ENCODE peak calls at places on chromosome 9, in eight cellular contexts. One of them, this sample, is unnamed.
A peak's percentile ranks its signal among the peaks of the same experiment; 100 is the strongest.

GRCh38 chr9:16321461-16322119 is 548.9 kb downstream of the BNC2 start:
- DNase-seq in neuronal stem cell: no peak
- DNase-seq in ovary: no peak
- DNase-seq in astrocyte: peak; percentile 72
- DNase-seq in PC-9: no peak
- DNase-seq in pancreas: no peak
- DNase-seq in endodermal cell: no peak
- DNase-seq in heart right ventricle: no peak
- DNase-seq in this sample: no peak

GRCh38 chr9:98168952-98169488 is 23.4 kb downstream of the CORO2A start:
- DNase-seq in neuronal stem cell: no peak
- DNase-seq in ovary: no peak
- DNase-seq in astrocyte: peak; percentile 36
- DNase-seq in PC-9: peak; percentile 50
- DNase-seq in pancreas: no peak
- DNase-seq in endodermal cell: peak; percentile 83
- DNase-seq in heart right ventricle: peak; percentile 47
- DNase-seq in this sample: no peak

GRCh38 chr9:114662081-114662989 is 4.7 kb upstream of the TEX53 start:
- DNase-seq in neuronal stem cell: peak; percentile 55
- DNase-seq in ovary: peak; percentile 34
- DNase-seq in astrocyte: no peak
- DNase-seq in PC-9: peak; percentile 58
- DNase-seq in pancreas: peak; percentile 33
- DNase-seq in endodermal cell: peak; percentile 92
- DNase-seq in heart right ventricle: peak; percentile 31
- DNase-seq in this sample: peak; percentile 50

GRCh38 chr9:98539954-98540353 is 168.8 kb downstream of the GABBR2 start:
- DNase-seq in neuronal stem cell: no peak
- DNase-seq in ovary: no peak
- DNase-seq in astrocyte: peak; percentile 87
- DNase-seq in PC-9: no peak
- DNase-seq in pancreas: no peak
- DNase-seq in endodermal cell: no peak
- DNase-seq in heart right ventricle: no peak
- DNase-seq in this sample: peak; percentile 30

GRCh38 chr9:33393581-33393980 is 8.8 kb downstream of the AQP7 start:
- DNase-seq in neuronal stem cell: no peak
- DNase-seq in ovary: peak; percentile 52
- DNase-seq in astrocyte: no peak
- DNase-seq in PC-9: no peak
- DNase-seq in pancreas: no peak
- DNase-seq in endodermal cell: no peak
- DNase-seq in heart right ventricle: peak; percentile 54
- DNase-seq in this sample: peak; percentile 56

GRCh38 chr9:15873573-15874177 is 320.8 kb downstream of the CCDC171 start:
- DNase-seq in neuronal stem cell: peak; percentile 30
- DNase-seq in ovary: no peak
- DNase-seq in astrocyte: peak; percentile 47
- DNase-seq in PC-9: no peak
- DNase-seq in pancreas: no peak
- DNase-seq in endodermal cell: no peak
- DNase-seq in heart right ventricle: no peak
- DNase-seq in this sample: no peak

GRCh38 chr9:122087406-122088200 is 5.5 kb downstream of the TTLL11 start:
- DNase-seq in neuronal stem cell: no peak
- DNase-seq in ovary: no peak
- DNase-seq in astrocyte: peak; percentile 12
- DNase-seq in PC-9: no peak
- DNase-seq in pancreas: no peak
- DNase-seq in endodermal cell: no peak
- DNase-seq in heart right ventricle: no peak
- DNase-seq in this sample: no peak

GRCh38 chr9:20945269-20945668 is 86.2 kb downstream of the HACD4 start:
- DNase-seq in neuronal stem cell: no peak
- DNase-seq in ovary: no peak
- DNase-seq in astrocyte: no peak
- DNase-seq in PC-9: no peak
- DNase-seq in pancreas: no peak
- DNase-seq in endodermal cell: no peak
- DNase-seq in heart right ventricle: no peak
- DNase-seq in this sample: no peak

GRCh38 chr9:98009437-98009836 is 26.3 kb downstream of the ANP32B start:
- DNase-seq in neuronal stem cell: no peak
- DNase-seq in ovary: no peak
- DNase-seq in astrocyte: no peak
- DNase-seq in PC-9: no peak
- DNase-seq in pancreas: no peak
- DNase-seq in endodermal cell: no peak
- DNase-seq in heart right ventricle: no peak
- DNase-seq in this sample: no peak

GRCh38 chr9:15220658-15221310 is 86.2 kb downstream of the TTC39B start:
- DNase-seq in neuronal stem cell: no peak
- DNase-seq in ovary: no peak
- DNase-seq in astrocyte: peak; percentile 61
- DNase-seq in PC-9: no peak
- DNase-seq in pancreas: no peak
- DNase-seq in endodermal cell: no peak
- DNase-seq in heart right ventricle: no peak
- DNase-seq in this sample: no peak

GRCh38 chr9:132447346-132447745 is 37.3 kb downstream of the CFAP77 start:
- DNase-seq in neuronal stem cell: peak; percentile 44
- DNase-seq in ovary: no peak
- DNase-seq in astrocyte: no peak
- DNase-seq in PC-9: no peak
- DNase-seq in pancreas: no peak
- DNase-seq in endodermal cell: peak; percentile 91
- DNase-seq in heart right ventricle: no peak
- DNase-seq in this sample: no peak

GRCh38 chr9:2777454-2777853 is 60.1 kb downstream of the KCNV2 start:
- DNase-seq in neuronal stem cell: no peak
- DNase-seq in ovary: no peak
- DNase-seq in astrocyte: no peak
- DNase-seq in PC-9: no peak
- DNase-seq in pancreas: no peak
- DNase-seq in endodermal cell: no peak
- DNase-seq in heart right ventricle: no peak
- DNase-seq in this sample: no peak

GRCh38 chr9:13459071-13459470 is 179.6 kb upstream of the MPDZ start:
- DNase-seq in neuronal stem cell: no peak
- DNase-seq in ovary: no peak
- DNase-seq in astrocyte: no peak
- DNase-seq in PC-9: no peak
- DNase-seq in pancreas: no peak
- DNase-seq in endodermal cell: no peak
- DNase-seq in heart right ventricle: no peak
- DNase-seq in this sample: no peak

GRCh38 chr9:85610074-85610855 is 131.5 kb downstream of the AGTPBP1 start:
- DNase-seq in neuronal stem cell: peak; percentile 66
- DNase-seq in ovary: no peak
- DNase-seq in astrocyte: peak; percentile 57
- DNase-seq in PC-9: peak; percentile 15
- DNase-seq in pancreas: no peak
- DNase-seq in endodermal cell: peak; percentile 65
- DNase-seq in heart right ventricle: peak; percentile 57
- DNase-seq in this sample: peak; percentile 18

GRCh38 chr9:126357074-126357473 is 30.4 kb downstream of the MVB12B start:
- DNase-seq in neuronal stem cell: no peak
- DNase-seq in ovary: no peak
- DNase-seq in astrocyte: no peak
- DNase-seq in PC-9: no peak
- DNase-seq in pancreas: no peak
- DNase-seq in endodermal cell: no peak
- DNase-seq in heart right ventricle: no peak
- DNase-seq in this sample: no peak

GRCh38 chr9:26904070-26904469 is 11.5 kb upstream of the CAAP1 start:
- DNase-seq in neuronal stem cell: no peak
- DNase-seq in ovary: no peak
- DNase-seq in astrocyte: no peak
- DNase-seq in PC-9: no peak
- DNase-seq in pancreas: no peak
- DNase-seq in endodermal cell: no peak
- DNase-seq in heart right ventricle: no peak
- DNase-seq in this sample: no peak

GRCh38 chr9:37339945-37340344 is 82.6 kb upstream of the GRHPR start:
- DNase-seq in neuronal stem cell: no peak
- DNase-seq in ovary: no peak
- DNase-seq in astrocyte: no peak
- DNase-seq in PC-9: no peak
- DNase-seq in pancreas: no peak
- DNase-seq in endodermal cell: no peak
- DNase-seq in heart right ventricle: no peak
- DNase-seq in this sample: no peak

GRCh38 chr9:22129134-22129533 is 120.0 kb upstream of the CDKN2B start:
- DNase-seq in neuronal stem cell: no peak
- DNase-seq in ovary: no peak
- DNase-seq in astrocyte: peak; percentile 90
- DNase-seq in PC-9: no peak
- DNase-seq in pancreas: no peak
- DNase-seq in endodermal cell: no peak
- DNase-seq in heart right ventricle: no peak
- DNase-seq in this sample: no peak

GRCh38 chr9:114205171-114206015 is 50.1 kb downstream of the COL27A1 start:
- DNase-seq in neuronal stem cell: no peak
- DNase-seq in ovary: no peak
- DNase-seq in astrocyte: no peak
- DNase-seq in PC-9: no peak
- DNase-seq in pancreas: no peak
- DNase-seq in endodermal cell: no peak
- DNase-seq in heart right ventricle: peak; percentile 23
- DNase-seq in this sample: no peak

DNA sequence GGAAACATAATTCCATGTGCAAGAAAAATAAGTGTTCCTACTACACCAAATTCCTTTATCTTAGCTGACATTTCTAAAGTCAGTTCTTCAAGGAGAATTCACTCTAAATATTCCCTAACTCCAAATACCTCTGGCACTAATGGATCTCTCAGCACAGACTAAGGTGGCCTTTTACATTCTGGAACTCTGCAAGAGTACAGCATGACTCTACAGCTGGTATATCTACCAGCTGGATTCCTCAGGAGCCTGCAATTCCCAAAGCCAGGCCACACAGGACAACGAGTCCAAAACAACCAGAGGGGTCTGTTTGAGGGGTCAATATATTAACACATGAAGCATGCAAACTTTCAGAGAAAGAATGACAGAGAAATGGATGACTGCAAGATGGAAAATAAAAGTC is 27.2 kb downstream of the TMEM245 start:
- DNase-seq in neuronal stem cell: no peak
- DNase-seq in ovary: no peak
- DNase-seq in astrocyte: no peak
- DNase-seq in PC-9: no peak
- DNase-seq in pancreas: no peak
- DNase-seq in endodermal cell: no peak
- DNase-seq in heart right ventricle: no peak
- DNase-seq in this sample: no peak
- H3K36me3 ChIP-seq in neuronal stem cell: peaks cover 13% of the 10 kb centered on the region
- H3K36me3 ChIP-seq in ovary: no peaks in the 10 kb centered on the region
- H3K36me3 ChIP-seq in astrocyte: peaks cover 2% of the 10 kb centered on the region
- H3K36me3 ChIP-seq in PC-9: peaks cover 42% of the 10 kb centered on the region
- H3K36me3 ChIP-seq in pancreas: peaks cover 3% of the 10 kb centered on the region
- H3K36me3 ChIP-seq in endodermal cell: peaks cover 64% of the 10 kb centered on the region
- H3K36me3 ChIP-seq in heart right ventricle: peaks cover 63% of the 10 kb centered on the region
- H3K36me3 ChIP-seq in this sample: peaks cover 34% of the 10 kb centered on the region

GRCh38 chr9:95057121-95057520 is 260.4 kb downstream of the FANCC start:
- DNase-seq in neuronal stem cell: no peak
- DNase-seq in ovary: no peak
- DNase-seq in astrocyte: peak; percentile 42
- DNase-seq in PC-9: no peak
- DNase-seq in pancreas: no peak
- DNase-seq in endodermal cell: no peak
- DNase-seq in heart right ventricle: no peak
- DNase-seq in this sample: no peak
- H3K27ac ChIP-seq in neuronal stem cell: no peak overlapping the region
- H3K27ac ChIP-seq in ovary: no peak overlapping the region
- H3K27ac ChIP-seq in astrocyte: peak overlapping the region; percentile 21
- H3K27ac ChIP-seq in PC-9: no peak overlapping the region
- H3K27ac ChIP-seq in pancreas: peak overlapping the region; percentile 59
- H3K27ac ChIP-seq in endodermal cell: no peak overlapping the region
- H3K27ac ChIP-seq in heart right ventricle: peak overlapping the region; percentile 79
- H3K27ac ChIP-seq in this sample: no peak overlapping the region

DNA sequence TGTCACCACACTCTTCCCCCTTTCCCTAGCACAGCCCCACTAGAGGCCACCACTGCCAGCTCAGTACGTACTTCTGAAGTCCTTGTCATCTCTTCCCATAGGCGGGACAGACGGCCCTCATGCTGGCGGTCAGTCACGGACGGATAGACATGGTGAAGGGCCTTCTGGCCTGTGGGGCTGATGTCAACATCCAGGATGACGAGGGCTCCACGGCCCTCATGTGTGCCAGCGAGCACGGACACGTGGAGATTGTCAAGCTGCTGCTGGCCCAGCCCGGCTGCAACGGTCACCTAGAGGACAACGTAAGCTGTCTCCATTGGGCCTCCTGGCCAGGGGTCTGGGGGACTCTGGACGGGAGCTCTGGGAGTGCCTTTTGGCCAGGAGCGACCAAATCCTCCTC is 99.4 kb upstream of the DMRT1 start:
- DNase-seq in neuronal stem cell: no peak
- DNase-seq in ovary: no peak
- DNase-seq in astrocyte: no peak
- DNase-seq in PC-9: no peak
- DNase-seq in pancreas: no peak
- DNase-seq in endodermal cell: no peak
- DNase-seq in heart right ventricle: no peak
- DNase-seq in this sample: no peak
- H3K36me3 ChIP-seq in neuronal stem cell: peaks cover 11% of the 10 kb centered on the region
- H3K36me3 ChIP-seq in ovary: no peaks in the 10 kb centered on the region
- H3K36me3 ChIP-seq in astrocyte: peaks cover 47% of the 10 kb centered on the region
- H3K36me3 ChIP-seq in PC-9: no peaks in the 10 kb centered on the region
- H3K36me3 ChIP-seq in pancreas: peaks cover 17% of the 10 kb centered on the region
- H3K36me3 ChIP-seq in endodermal cell: peaks cover 34% of the 10 kb centered on the region
- H3K36me3 ChIP-seq in heart right ventricle: peaks cover 93% of the 10 kb centered on the region
- H3K36me3 ChIP-seq in this sample: peaks cover 60% of the 10 kb centered on the region

GRCh38 chr9:112753725-112754124 is 3.2 kb downstream of the SNX30 start:
- DNase-seq in neuronal stem cell: no peak
- DNase-seq in ovary: no peak
- DNase-seq in astrocyte: peak; percentile 94
- DNase-seq in PC-9: peak; percentile 61
- DNase-seq in pancreas: no peak
- DNase-seq in endodermal cell: no peak
- DNase-seq in heart right ventricle: no peak
- DNase-seq in this sample: no peak

GRCh38 chr9:112751059-112751795 is 667 bp downstream of the SNX30 start:
- DNase-seq in neuronal stem cell: peak; percentile 71
- DNase-seq in ovary: peak; percentile 58
- DNase-seq in astrocyte: peak; percentile 83
- DNase-seq in PC-9: peak; percentile 68
- DNase-seq in pancreas: peak; percentile 59
- DNase-seq in endodermal cell: peak; percentile 90
- DNase-seq in heart right ventricle: peak; percentile 21
- DNase-seq in this sample: peak; percentile 40

GRCh38 chr9:112754578-112754977 is 4.0 kb downstream of the SNX30 start:
- DNase-seq in neuronal stem cell: no peak
- DNase-seq in ovary: no peak
- DNase-seq in astrocyte: peak; percentile 81
- DNase-seq in PC-9: peak; percentile 54
- DNase-seq in pancreas: no peak
- DNase-seq in endodermal cell: peak; percentile 65
- DNase-seq in heart right ventricle: no peak
- DNase-seq in this sample: no peak

GRCh38 chr9:112750767-112751058 is 153 bp downstream of the SNX30 start:
- DNase-seq in neuronal stem cell: no peak
- DNase-seq in ovary: peak; percentile 54
- DNase-seq in astrocyte: no peak
- DNase-seq in PC-9: no peak
- DNase-seq in pancreas: no peak
- DNase-seq in endodermal cell: no peak
- DNase-seq in heart right ventricle: no peak
- DNase-seq in this sample: no peak

GRCh38 chr9:112752334-112753110 is 2.0 kb downstream of the SNX30 start:
- DNase-seq in neuronal stem cell: no peak
- DNase-seq in ovary: no peak
- DNase-seq in astrocyte: no peak
- DNase-seq in PC-9: no peak
- DNase-seq in pancreas: no peak
- DNase-seq in endodermal cell: no peak
- DNase-seq in heart right ventricle: no peak
- DNase-seq in this sample: no peak
- H3K27ac ChIP-seq in neuronal stem cell: no peak overlapping the region
- H3K27ac ChIP-seq in ovary: no peak overlapping the region
- H3K27ac ChIP-seq in astrocyte: no peak overlapping the region
- H3K27ac ChIP-seq in PC-9: peak overlapping the region; percentile 87
- H3K27ac ChIP-seq in pancreas: no peak overlapping the region
- H3K27ac ChIP-seq in endodermal cell: no peak overlapping the region
- H3K27ac ChIP-seq in heart right ventricle: no peak overlapping the region
- H3K27ac ChIP-seq in this sample: no peak overlapping the region

This sample was measured in thyroid gland.